ENCODE peak calls at places on chromosomes 2 and 18, in nine cellular contexts. One of them, this sample, is unnamed. For H3K4me1, the result is how much of the 10 kb centered on the place peaks cover.

GRCh38 chr2:26503238-26503880 is 25.4 kb upstream of the OTOF start:
- DNase-seq in astrocyte: peak
- DNase-seq in fibroblast of lung: peak
- DNase-seq in right atrium auricular region: peak
- DNase-seq in body of pancreas: peak
- DNase-seq in OCI-LY7: peak
- DNase-seq in spleen: peak
- DNase-seq in stomach: peak
- DNase-seq in GM12878: no peak
- DNase-seq in this sample: no peak

GRCh38 chr18:59042477-59042842 is 97.2 kb upstream of the SEC11C start:
- DNase-seq in fibroblast of lung: no peak
- DNase-seq in stomach: no peak
- DNase-seq in OCI-LY7: no peak
- DNase-seq in GM12878: no peak
- DNase-seq in body of pancreas: no peak
- DNase-seq in astrocyte: no peak
- DNase-seq in right atrium auricular region: no peak
- DNase-seq in spleen: no peak
- DNase-seq in this sample: no peak

GRCh38 chr2:242063364-242064249 is 194.1 kb downstream of the RTP5 start:
- DNase-seq in fibroblast of lung: no peak
- DNase-seq in OCI-LY7: no peak
- DNase-seq in right atrium auricular region: peak
- DNase-seq in stomach: no peak
- DNase-seq in GM12878: no peak
- DNase-seq in astrocyte: no peak
- DNase-seq in body of pancreas: no peak
- DNase-seq in spleen: peak
- DNase-seq in this sample: no peak

GRCh38 chr2:2707111-2708035 is 376.3 kb upstream of the MYT1L start:
- DNase-seq in GM12878: no peak
- DNase-seq in astrocyte: no peak
- DNase-seq in OCI-LY7: peak
- DNase-seq in fibroblast of lung: no peak
- DNase-seq in body of pancreas: no peak
- DNase-seq in stomach: no peak
- DNase-seq in spleen: no peak
- DNase-seq in right atrium auricular region: no peak
- DNase-seq in this sample: no peak

GRCh38 chr2:213265679-213266078 is 18.6 kb upstream of the SPAG16 start:
- DNase-seq in OCI-LY7: no peak
- DNase-seq in GM12878: no peak
- DNase-seq in fibroblast of lung: no peak
- DNase-seq in astrocyte: no peak
- DNase-seq in body of pancreas: no peak
- DNase-seq in spleen: no peak
- DNase-seq in stomach: no peak
- DNase-seq in right atrium auricular region: no peak
- DNase-seq in this sample: no peak

GRCh38 chr18:52312321-52312720 is 27.7 kb upstream of the DCC start:
- DNase-seq in GM12878: no peak
- DNase-seq in fibroblast of lung: peak
- DNase-seq in astrocyte: peak
- DNase-seq in spleen: no peak
- DNase-seq in stomach: no peak
- DNase-seq in OCI-LY7: no peak
- DNase-seq in right atrium auricular region: no peak
- DNase-seq in body of pancreas: no peak
- DNase-seq in this sample: no peak

GRCh38 chr2:241272298-241272721 is 43.2 kb downstream of the HDLBP start:
- DNase-seq in astrocyte: no peak
- DNase-seq in right atrium auricular region: peak
- DNase-seq in fibroblast of lung: peak
- DNase-seq in stomach: peak
- DNase-seq in OCI-LY7: no peak
- DNase-seq in GM12878: no peak
- DNase-seq in body of pancreas: peak
- DNase-seq in spleen: peak
- DNase-seq in this sample: peak

GRCh38 chr2:143161982-143162837 is 33.0 kb downstream of the ARHGAP15 start:
- DNase-seq in OCI-LY7: peak
- DNase-seq in stomach: peak
- DNase-seq in GM12878: no peak
- DNase-seq in astrocyte: peak
- DNase-seq in spleen: peak
- DNase-seq in body of pancreas: peak
- DNase-seq in fibroblast of lung: peak
- DNase-seq in right atrium auricular region: no peak
- DNase-seq in this sample: peak

GRCh38 chr2:66173635-66174034 is 261.3 kb upstream of the MEIS1 start:
- DNase-seq in spleen: no peak
- DNase-seq in stomach: no peak
- DNase-seq in right atrium auricular region: no peak
- DNase-seq in OCI-LY7: no peak
- DNase-seq in fibroblast of lung: no peak
- DNase-seq in astrocyte: no peak
- DNase-seq in body of pancreas: peak
- DNase-seq in GM12878: no peak
- DNase-seq in this sample: no peak

GRCh38 chr2:223837290-223838061 is at the start of gene AP1S3:
- DNase-seq in body of pancreas: peak
- DNase-seq in astrocyte: peak
- DNase-seq in spleen: peak
- DNase-seq in fibroblast of lung: peak
- DNase-seq in OCI-LY7: peak
- DNase-seq in stomach: peak
- DNase-seq in right atrium auricular region: no peak
- DNase-seq in GM12878: no peak
- DNase-seq in this sample: peak

GRCh38 chr2:211247751-211248150 is 691.4 kb downstream of the CPS1 start:
- DNase-seq in OCI-LY7: no peak
- DNase-seq in GM12878: no peak
- DNase-seq in fibroblast of lung: no peak
- DNase-seq in stomach: no peak
- DNase-seq in body of pancreas: no peak
- DNase-seq in right atrium auricular region: no peak
- DNase-seq in astrocyte: no peak
- DNase-seq in spleen: no peak
- DNase-seq in this sample: no peak

GRCh38 chr18:60826346-60826745 is 453.8 kb upstream of the MC4R start:
- DNase-seq in astrocyte: no peak
- DNase-seq in GM12878: no peak
- DNase-seq in right atrium auricular region: no peak
- DNase-seq in stomach: no peak
- DNase-seq in fibroblast of lung: no peak
- DNase-seq in body of pancreas: no peak
- DNase-seq in spleen: no peak
- DNase-seq in OCI-LY7: no peak
- DNase-seq in this sample: no peak

GRCh38 chr2:24724111-24724775 is 68.9 kb downstream of the PTRHD1 start:
- DNase-seq in GM12878: no peak
- DNase-seq in OCI-LY7: no peak
- DNase-seq in spleen: no peak
- DNase-seq in body of pancreas: no peak
- DNase-seq in stomach: no peak
- DNase-seq in astrocyte: no peak
- DNase-seq in right atrium auricular region: no peak
- DNase-seq in fibroblast of lung: no peak
- DNase-seq in this sample: no peak

GRCh38 chr2:75466708-75467311 is 93.9 kb downstream of the EVA1A start:
- DNase-seq in astrocyte: no peak
- DNase-seq in body of pancreas: peak
- DNase-seq in spleen: no peak
- DNase-seq in right atrium auricular region: no peak
- DNase-seq in stomach: peak
- DNase-seq in fibroblast of lung: peak
- DNase-seq in GM12878: no peak
- DNase-seq in OCI-LY7: peak
- DNase-seq in this sample: peak

GRCh38 chr2:75462714-75463113 is 98.0 kb downstream of the EVA1A start:
- DNase-seq in right atrium auricular region: no peak
- DNase-seq in GM12878: no peak
- DNase-seq in spleen: no peak
- DNase-seq in astrocyte: no peak
- DNase-seq in body of pancreas: no peak
- DNase-seq in OCI-LY7: no peak
- DNase-seq in fibroblast of lung: no peak
- DNase-seq in stomach: no peak
- DNase-seq in this sample: no peak

GRCh38 chr2:75465317-75465998 is 95.3 kb downstream of the EVA1A start:
- DNase-seq in astrocyte: peak
- DNase-seq in OCI-LY7: no peak
- DNase-seq in GM12878: no peak
- DNase-seq in spleen: no peak
- DNase-seq in fibroblast of lung: peak
- DNase-seq in right atrium auricular region: no peak
- DNase-seq in stomach: no peak
- DNase-seq in body of pancreas: peak
- DNase-seq in this sample: no peak

GRCh38 chr2:75460630-75461029 is 100.1 kb downstream of the EVA1A start:
- DNase-seq in GM12878: no peak
- DNase-seq in fibroblast of lung: no peak
- DNase-seq in astrocyte: no peak
- DNase-seq in right atrium auricular region: no peak
- DNase-seq in body of pancreas: no peak
- DNase-seq in spleen: no peak
- DNase-seq in stomach: no peak
- DNase-seq in OCI-LY7: no peak
- DNase-seq in this sample: no peak

DNA sequence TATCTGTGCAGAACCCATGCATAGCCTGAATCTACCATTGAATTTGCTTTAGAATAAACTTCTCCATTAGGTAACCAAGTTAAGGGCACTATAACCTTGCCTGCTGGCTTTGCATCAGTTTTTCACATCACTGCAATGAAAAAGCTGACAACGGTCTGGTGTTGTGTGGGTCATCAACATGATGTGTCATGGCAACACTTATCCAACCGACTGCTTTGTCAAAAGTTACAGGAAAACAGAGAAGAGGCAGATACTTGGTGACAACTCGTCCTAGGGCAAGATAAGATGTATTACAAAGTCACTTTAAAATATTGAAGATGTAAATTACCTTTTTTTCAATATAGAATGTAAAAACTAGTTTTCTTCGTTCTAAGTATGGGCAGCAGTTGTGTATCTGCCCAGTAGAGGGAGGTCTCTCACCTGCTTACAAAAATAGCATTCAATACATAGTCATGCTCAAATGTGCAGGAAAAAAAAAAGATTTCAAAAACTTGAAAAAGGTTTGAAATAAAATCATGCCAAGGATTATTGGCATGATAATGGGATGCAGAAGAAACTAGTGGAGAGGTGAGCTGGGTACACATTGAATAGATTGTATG is 96.3 kb downstream of the EVA1A start:
- DNase-seq in fibroblast of lung: peak
- DNase-seq in OCI-LY7: peak
- DNase-seq in spleen: no peak
- DNase-seq in body of pancreas: peak
- DNase-seq in astrocyte: peak
- DNase-seq in stomach: no peak
- DNase-seq in right atrium auricular region: no peak
- DNase-seq in GM12878: no peak
- DNase-seq in this sample: no peak
- TF ChIP-seq CTCF in fibroblast of lung: peak
- TF ChIP-seq CTCF in OCI-LY7: peak
- TF ChIP-seq CTCF in spleen: peak
- TF ChIP-seq CTCF in body of pancreas: peak
- TF ChIP-seq CTCF in astrocyte: peak
- TF ChIP-seq CTCF in stomach: peak
- TF ChIP-seq CTCF in right atrium auricular region: peak
- TF ChIP-seq CTCF in GM12878: peak
- TF ChIP-seq CTCF in this sample: peak

GRCh38 chr2:231393149-231394131 is 2.1 kb upstream of the B3GNT7 start:
- DNase-seq in body of pancreas: no peak
- DNase-seq in right atrium auricular region: no peak
- DNase-seq in OCI-LY7: peak
- DNase-seq in GM12878: peak
- DNase-seq in spleen: no peak
- DNase-seq in fibroblast of lung: no peak
- DNase-seq in stomach: no peak
- DNase-seq in astrocyte: no peak
- DNase-seq in this sample: no peak

GRCh38 chr2:231395188-231396057 is at the start of gene B3GNT7:
- DNase-seq in right atrium auricular region: no peak
- DNase-seq in body of pancreas: peak
- DNase-seq in astrocyte: no peak
- DNase-seq in OCI-LY7: peak
- DNase-seq in stomach: peak
- DNase-seq in fibroblast of lung: no peak
- DNase-seq in GM12878: no peak
- DNase-seq in spleen: no peak
- DNase-seq in this sample: no peak

GRCh38 chr2:231396058-231396821 is 730 bp downstream of the B3GNT7 start:
- DNase-seq in OCI-LY7: peak
- DNase-seq in right atrium auricular region: no peak
- DNase-seq in body of pancreas: peak
- DNase-seq in fibroblast of lung: no peak
- DNase-seq in GM12878: no peak
- DNase-seq in astrocyte: no peak
- DNase-seq in stomach: no peak
- DNase-seq in spleen: no peak
- DNase-seq in this sample: no peak

GRCh38 chr2:231392431-231393148 is 2.9 kb upstream of the B3GNT7 start:
- DNase-seq in GM12878: no peak
- DNase-seq in body of pancreas: no peak
- DNase-seq in spleen: no peak
- DNase-seq in OCI-LY7: no peak
- DNase-seq in stomach: no peak
- DNase-seq in fibroblast of lung: no peak
- DNase-seq in right atrium auricular region: no peak
- DNase-seq in astrocyte: no peak
- DNase-seq in this sample: no peak

GRCh38 chr2:231394201-231395141 is 1.0 kb upstream of the B3GNT7 start:
- DNase-seq in OCI-LY7: peak
- DNase-seq in astrocyte: no peak
- DNase-seq in right atrium auricular region: no peak
- DNase-seq in GM12878: peak
- DNase-seq in body of pancreas: peak
- DNase-seq in spleen: no peak
- DNase-seq in stomach: no peak
- DNase-seq in fibroblast of lung: no peak
- DNase-seq in this sample: no peak
- H3K4me1 ChIP-seq in OCI-LY7: under half
- H3K4me1 ChIP-seq in astrocyte: under half
- H3K4me1 ChIP-seq in right atrium auricular region: under half
- H3K4me1 ChIP-seq in GM12878: half or more
- H3K4me1 ChIP-seq in body of pancreas: half or more
- H3K4me1 ChIP-seq in spleen: half or more
- H3K4me1 ChIP-seq in stomach: under half
- H3K4me1 ChIP-seq in fibroblast of lung: under half
- H3K4me1 ChIP-seq in this sample: under half

GRCh38 chr2:237315170-237315880 is 98.6 kb downstream of the COL6A3 start:
- DNase-seq in body of pancreas: peak
- DNase-seq in stomach: peak
- DNase-seq in OCI-LY7: no peak
- DNase-seq in fibroblast of lung: peak
- DNase-seq in astrocyte: peak
- DNase-seq in spleen: no peak
- DNase-seq in GM12878: no peak
- DNase-seq in right atrium auricular region: peak
- DNase-seq in this sample: peak
- TF ChIP-seq CTCF in body of pancreas: no peak
- TF ChIP-seq CTCF in stomach: no peak
- TF ChIP-seq CTCF in OCI-LY7: no peak
- TF ChIP-seq CTCF in fibroblast of lung: peak
- TF ChIP-seq CTCF in astrocyte: peak
- TF ChIP-seq CTCF in spleen: no peak
- TF ChIP-seq CTCF in GM12878: no peak
- TF ChIP-seq CTCF in right atrium auricular region: peak
- TF ChIP-seq CTCF in this sample: peak

GRCh38 chr2:183614797-183615429 is 490.7 kb downstream of the NUP35 start:
- DNase-seq in body of pancreas: no peak
- DNase-seq in stomach: no peak
- DNase-seq in right atrium auricular region: no peak
- DNase-seq in OCI-LY7: no peak
- DNase-seq in fibroblast of lung: peak
- DNase-seq in GM12878: no peak
- DNase-seq in spleen: no peak
- DNase-seq in astrocyte: peak
- DNase-seq in this sample: no peak
- H3K4me1 ChIP-seq in body of pancreas: under half
- H3K4me1 ChIP-seq in stomach: under half
- H3K4me1 ChIP-seq in right atrium auricular region: under half
- H3K4me1 ChIP-seq in OCI-LY7: under half
- H3K4me1 ChIP-seq in fibroblast of lung: under half
- H3K4me1 ChIP-seq in GM12878: under half
- H3K4me1 ChIP-seq in spleen: under half
- H3K4me1 ChIP-seq in astrocyte: under half
- H3K4me1 ChIP-seq in this sample: under half